ENCODE peak calls at places on chromosomes 12 and 14, in five cellular contexts. One of them, this sample, is unnamed.

GRCh38 chr12:4268549-4269181 is 4.9 kb upstream of the CCND2 start:
- DNase-seq in Calu3: no peak
- DNase-seq in stimulated activated CD8-positive, alpha-beta memory T cell treated with anti-CD3 and anti-CD28 coated beads, Interleukin-7, amount 100 ng/mL, for 4 hours: peak
- DNase-seq in pancreas: no peak
- DNase-seq in AG08395: no peak
- DNase-seq in this sample: no peak

GRCh38 chr12:65941388-65941787 is 117.1 kb downstream of the HMGA2 start:
- DNase-seq in Calu3: no peak
- DNase-seq in pancreas: no peak
- DNase-seq in AG08395: peak
- DNase-seq in stimulated activated CD8-positive, alpha-beta memory T cell treated with anti-CD3 and anti-CD28 coated beads, Interleukin-7, amount 100 ng/mL, for 4 hours: no peak
- DNase-seq in this sample: peak

GRCh38 chr12:124599074-124599999 is 31.9 kb upstream of the NCOR2 start:
- DNase-seq in pancreas: no peak
- DNase-seq in AG08395: peak
- DNase-seq in Calu3: peak
- DNase-seq in stimulated activated CD8-positive, alpha-beta memory T cell treated with anti-CD3 and anti-CD28 coated beads, Interleukin-7, amount 100 ng/mL, for 4 hours: no peak
- DNase-seq in this sample: no peak

GRCh38 chr12:57735952-57736742 is 2.4 kb downstream of the AGAP2 start:
- DNase-seq in stimulated activated CD8-positive, alpha-beta memory T cell treated with anti-CD3 and anti-CD28 coated beads, Interleukin-7, amount 100 ng/mL, for 4 hours: no peak
- DNase-seq in AG08395: peak
- DNase-seq in pancreas: peak
- DNase-seq in Calu3: peak
- DNase-seq in this sample: no peak

GRCh38 chr14:43165651-43166050 is 1341.4 kb downstream of the FSCB start:
- DNase-seq in pancreas: no peak
- DNase-seq in Calu3: no peak
- DNase-seq in stimulated activated CD8-positive, alpha-beta memory T cell treated with anti-CD3 and anti-CD28 coated beads, Interleukin-7, amount 100 ng/mL, for 4 hours: no peak
- DNase-seq in AG08395: no peak
- DNase-seq in this sample: no peak

GRCh38 chr12:122946690-122947271 is 19.5 kb downstream of the ABCB9 start:
- DNase-seq in AG08395: peak
- DNase-seq in stimulated activated CD8-positive, alpha-beta memory T cell treated with anti-CD3 and anti-CD28 coated beads, Interleukin-7, amount 100 ng/mL, for 4 hours: peak
- DNase-seq in pancreas: no peak
- DNase-seq in Calu3: peak
- DNase-seq in this sample: peak

GRCh38 chr14:88967299-88967698 is 142.8 kb downstream of the TTC8 start:
- DNase-seq in Calu3: no peak
- DNase-seq in stimulated activated CD8-positive, alpha-beta memory T cell treated with anti-CD3 and anti-CD28 coated beads, Interleukin-7, amount 100 ng/mL, for 4 hours: no peak
- DNase-seq in AG08395: no peak
- DNase-seq in pancreas: no peak
- DNase-seq in this sample: no peak

GRCh38 chr12:10182662-10183061 is 3.8 kb downstream of the TMEM52B start:
- DNase-seq in Calu3: no peak
- DNase-seq in stimulated activated CD8-positive, alpha-beta memory T cell treated with anti-CD3 and anti-CD28 coated beads, Interleukin-7, amount 100 ng/mL, for 4 hours: no peak
- DNase-seq in AG08395: peak
- DNase-seq in pancreas: no peak
- DNase-seq in this sample: no peak